ENCODE peak calls at places on chromosome 14, in ten cellular contexts. One of them, this sample, is unnamed. For H3K4me1 and H3K27me3, the result is how much of the 10 kb centered on the place peaks cover.

GRCh38 chr14:68564826-68565760 is 227.8 kb downstream of the ZFP36L1 start:
- DNase-seq in stomach: no peak
- DNase-seq in heart left ventricle: no peak
- DNase-seq in HCT116: no peak
- DNase-seq in CD8-positive, alpha-beta T cell: no peak
- DNase-seq in cardiac muscle cell: peak
- DNase-seq in astrocyte: peak
- DNase-seq in right cardiac atrium: no peak
- DNase-seq in fibroblast of lung: peak
- DNase-seq in esophagus squamous epithelium: no peak
- DNase-seq in this sample: no peak

GRCh38 chr14:61260939-61261776 is 20.0 kb downstream of the TMEM30B start:
- DNase-seq in stomach: no peak
- DNase-seq in heart left ventricle: no peak
- DNase-seq in HCT116: peak
- DNase-seq in CD8-positive, alpha-beta T cell: no peak
- DNase-seq in cardiac muscle cell: peak
- DNase-seq in astrocyte: peak
- DNase-seq in right cardiac atrium: no peak
- DNase-seq in fibroblast of lung: peak
- DNase-seq in esophagus squamous epithelium: no peak
- DNase-seq in this sample: no peak

GRCh38 chr14:21068521-21069387 is 1.4 kb upstream of the ARHGEF40 start:
- DNase-seq in stomach: peak
- DNase-seq in heart left ventricle: peak
- DNase-seq in HCT116: peak
- DNase-seq in CD8-positive, alpha-beta T cell: peak
- DNase-seq in cardiac muscle cell: peak
- DNase-seq in astrocyte: peak
- DNase-seq in right cardiac atrium: peak
- DNase-seq in fibroblast of lung: peak
- DNase-seq in esophagus squamous epithelium: no peak
- DNase-seq in this sample: peak

GRCh38 chr14:34218866-34219265 is 243.2 kb downstream of the SPTSSA start:
- DNase-seq in stomach: no peak
- DNase-seq in heart left ventricle: no peak
- DNase-seq in HCT116: no peak
- DNase-seq in CD8-positive, alpha-beta T cell: no peak
- DNase-seq in cardiac muscle cell: no peak
- DNase-seq in astrocyte: no peak
- DNase-seq in right cardiac atrium: no peak
- DNase-seq in fibroblast of lung: peak
- DNase-seq in esophagus squamous epithelium: no peak
- DNase-seq in this sample: no peak

GRCh38 chr14:54893151-54893760 is 9.4 kb downstream of the GCH1 start:
- DNase-seq in stomach: no peak
- DNase-seq in heart left ventricle: no peak
- DNase-seq in HCT116: peak
- DNase-seq in CD8-positive, alpha-beta T cell: no peak
- DNase-seq in cardiac muscle cell: peak
- DNase-seq in astrocyte: peak
- DNase-seq in right cardiac atrium: no peak
- DNase-seq in fibroblast of lung: peak
- DNase-seq in esophagus squamous epithelium: no peak
- DNase-seq in this sample: peak

GRCh38 chr14:99038401-99038800 is 233.6 kb downstream of the BCL11B start:
- DNase-seq in stomach: peak
- DNase-seq in heart left ventricle: no peak
- DNase-seq in HCT116: no peak
- DNase-seq in CD8-positive, alpha-beta T cell: no peak
- DNase-seq in cardiac muscle cell: peak
- DNase-seq in astrocyte: peak
- DNase-seq in right cardiac atrium: no peak
- DNase-seq in fibroblast of lung: peak
- DNase-seq in esophagus squamous epithelium: no peak
- DNase-seq in this sample: no peak

GRCh38 chr14:54902143-54902520 is 494 bp downstream of the GCH1 start:
- DNase-seq in stomach: peak
- DNase-seq in heart left ventricle: peak
- DNase-seq in HCT116: peak
- DNase-seq in CD8-positive, alpha-beta T cell: peak
- DNase-seq in cardiac muscle cell: peak
- DNase-seq in astrocyte: peak
- DNase-seq in right cardiac atrium: peak
- DNase-seq in fibroblast of lung: peak
- DNase-seq in esophagus squamous epithelium: peak
- DNase-seq in this sample: peak

GRCh38 chr14:55048900-55049437 is 2.5 kb upstream of the MAPK1IP1L start:
- DNase-seq in stomach: no peak
- DNase-seq in heart left ventricle: no peak
- DNase-seq in HCT116: no peak
- DNase-seq in CD8-positive, alpha-beta T cell: no peak
- DNase-seq in cardiac muscle cell: no peak
- DNase-seq in astrocyte: no peak
- DNase-seq in right cardiac atrium: no peak
- DNase-seq in fibroblast of lung: no peak
- DNase-seq in esophagus squamous epithelium: no peak
- DNase-seq in this sample: peak

GRCh38 chr14:99249389-99249788 is 22.6 kb downstream of the BCL11B start:
- DNase-seq in stomach: no peak
- DNase-seq in heart left ventricle: no peak
- DNase-seq in HCT116: no peak
- DNase-seq in CD8-positive, alpha-beta T cell: no peak
- DNase-seq in cardiac muscle cell: no peak
- DNase-seq in astrocyte: no peak
- DNase-seq in right cardiac atrium: no peak
- DNase-seq in fibroblast of lung: no peak
- DNase-seq in esophagus squamous epithelium: no peak
- DNase-seq in this sample: no peak

GRCh38 chr14:70943838-70944237 is 36.6 kb downstream of the PCNX1 start:
- DNase-seq in stomach: no peak
- DNase-seq in heart left ventricle: no peak
- DNase-seq in HCT116: no peak
- DNase-seq in CD8-positive, alpha-beta T cell: no peak
- DNase-seq in cardiac muscle cell: no peak
- DNase-seq in astrocyte: no peak
- DNase-seq in right cardiac atrium: no peak
- DNase-seq in fibroblast of lung: no peak
- DNase-seq in esophagus squamous epithelium: no peak
- DNase-seq in this sample: no peak

GRCh38 chr14:24873551-24873950 is 176.4 kb downstream of the STXBP6 start:
- DNase-seq in stomach: no peak
- DNase-seq in heart left ventricle: no peak
- DNase-seq in HCT116: no peak
- DNase-seq in CD8-positive, alpha-beta T cell: no peak
- DNase-seq in cardiac muscle cell: no peak
- DNase-seq in astrocyte: no peak
- DNase-seq in right cardiac atrium: no peak
- DNase-seq in fibroblast of lung: no peak
- DNase-seq in esophagus squamous epithelium: no peak
- DNase-seq in this sample: no peak

GRCh38 chr14:68636597-68636996 is 156.3 kb downstream of the ZFP36L1 start:
- DNase-seq in stomach: no peak
- DNase-seq in heart left ventricle: no peak
- DNase-seq in HCT116: no peak
- DNase-seq in CD8-positive, alpha-beta T cell: no peak
- DNase-seq in cardiac muscle cell: no peak
- DNase-seq in astrocyte: no peak
- DNase-seq in right cardiac atrium: no peak
- DNase-seq in fibroblast of lung: no peak
- DNase-seq in esophagus squamous epithelium: no peak
- DNase-seq in this sample: no peak

GRCh38 chr14:93728651-93729016 is 59.7 kb downstream of the PRIMA1 start:
- DNase-seq in stomach: no peak
- DNase-seq in heart left ventricle: no peak
- DNase-seq in HCT116: no peak
- DNase-seq in CD8-positive, alpha-beta T cell: no peak
- DNase-seq in cardiac muscle cell: no peak
- DNase-seq in astrocyte: no peak
- DNase-seq in right cardiac atrium: no peak
- DNase-seq in fibroblast of lung: no peak
- DNase-seq in esophagus squamous epithelium: no peak
- DNase-seq in this sample: no peak

GRCh38 chr14:73248294-73248868 is 11.1 kb downstream of the PAPLN start:
- DNase-seq in stomach: no peak
- DNase-seq in heart left ventricle: no peak
- DNase-seq in HCT116: no peak
- DNase-seq in CD8-positive, alpha-beta T cell: no peak
- DNase-seq in cardiac muscle cell: no peak
- DNase-seq in astrocyte: peak
- DNase-seq in right cardiac atrium: no peak
- DNase-seq in fibroblast of lung: peak
- DNase-seq in esophagus squamous epithelium: no peak
- DNase-seq in this sample: no peak

GRCh38 chr14:30002859-30003258 is 75.2 kb upstream of the PRKD1 start:
- DNase-seq in stomach: no peak
- DNase-seq in heart left ventricle: no peak
- DNase-seq in HCT116: no peak
- DNase-seq in CD8-positive, alpha-beta T cell: no peak
- DNase-seq in cardiac muscle cell: no peak
- DNase-seq in astrocyte: no peak
- DNase-seq in right cardiac atrium: no peak
- DNase-seq in fibroblast of lung: no peak
- DNase-seq in esophagus squamous epithelium: no peak
- DNase-seq in this sample: no peak

DNA sequence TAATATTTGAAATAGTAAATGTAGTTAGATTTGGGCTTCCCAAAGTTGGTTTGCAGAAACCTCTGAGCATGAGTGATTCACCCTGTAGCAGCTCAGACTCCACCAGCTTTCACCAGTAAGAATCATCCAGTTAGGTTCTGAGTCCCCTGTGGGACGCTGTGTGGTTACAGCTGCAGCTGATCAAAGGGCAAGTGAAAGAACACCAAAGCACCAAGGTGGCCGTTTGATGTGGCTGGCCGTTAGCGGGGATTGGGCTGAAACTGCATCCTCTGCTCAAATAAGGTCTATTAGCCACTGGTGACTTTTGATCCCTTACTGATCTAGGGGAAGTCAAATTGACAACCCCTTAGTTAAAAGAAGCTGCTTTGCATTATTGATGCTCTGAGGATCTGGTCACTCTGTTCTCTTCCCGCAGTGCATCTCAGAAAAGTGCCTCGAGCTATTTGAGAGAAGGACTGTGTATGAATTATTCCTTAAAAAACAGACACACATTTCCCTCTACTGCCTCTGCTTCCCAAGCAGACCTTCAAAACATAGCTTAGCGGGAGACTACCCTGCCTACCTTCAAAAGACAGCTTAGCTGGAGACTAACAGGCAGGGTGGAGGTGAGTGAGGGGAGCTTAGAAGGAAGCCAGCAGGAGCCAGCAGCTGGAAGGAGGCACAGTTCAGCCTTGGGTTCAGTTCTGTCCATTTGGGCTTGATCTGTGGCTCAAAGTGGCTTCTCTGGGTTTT is 3.7 kb downstream of the ABHD12B start:
- DNase-seq in stomach: no peak
- DNase-seq in heart left ventricle: no peak
- DNase-seq in HCT116: no peak
- DNase-seq in CD8-positive, alpha-beta T cell: peak
- DNase-seq in cardiac muscle cell: no peak
- DNase-seq in astrocyte: peak
- DNase-seq in right cardiac atrium: no peak
- DNase-seq in fibroblast of lung: peak
- DNase-seq in esophagus squamous epithelium: no peak
- DNase-seq in this sample: no peak
- H3K4me1 ChIP-seq in stomach: under half
- H3K4me1 ChIP-seq in heart left ventricle: under half
- H3K4me1 ChIP-seq in HCT116: under half
- H3K4me1 ChIP-seq in CD8-positive, alpha-beta T cell: under half
- H3K4me1 ChIP-seq in cardiac muscle cell: under half
- H3K4me1 ChIP-seq in astrocyte: under half
- H3K4me1 ChIP-seq in right cardiac atrium: under half
- H3K4me1 ChIP-seq in fibroblast of lung: under half
- H3K4me1 ChIP-seq in esophagus squamous epithelium: under half
- H3K4me1 ChIP-seq in this sample: under half

GRCh38 chr14:104746071-104746545 is 6.8 kb upstream of the SIVA1 start:
- DNase-seq in stomach: no peak
- DNase-seq in heart left ventricle: no peak
- DNase-seq in HCT116: no peak
- DNase-seq in CD8-positive, alpha-beta T cell: no peak
- DNase-seq in cardiac muscle cell: no peak
- DNase-seq in astrocyte: no peak
- DNase-seq in right cardiac atrium: peak
- DNase-seq in fibroblast of lung: no peak
- DNase-seq in esophagus squamous epithelium: no peak
- DNase-seq in this sample: no peak
- H3K27me3 ChIP-seq in stomach: under half
- H3K27me3 ChIP-seq in heart left ventricle: under half
- H3K27me3 ChIP-seq in HCT116: under half
- H3K27me3 ChIP-seq in CD8-positive, alpha-beta T cell: under half
- H3K27me3 ChIP-seq in cardiac muscle cell: under half
- H3K27me3 ChIP-seq in astrocyte: under half
- H3K27me3 ChIP-seq in right cardiac atrium: under half
- H3K27me3 ChIP-seq in fibroblast of lung: under half
- H3K27me3 ChIP-seq in esophagus squamous epithelium: under half
- H3K27me3 ChIP-seq in this sample: under half

DNA sequence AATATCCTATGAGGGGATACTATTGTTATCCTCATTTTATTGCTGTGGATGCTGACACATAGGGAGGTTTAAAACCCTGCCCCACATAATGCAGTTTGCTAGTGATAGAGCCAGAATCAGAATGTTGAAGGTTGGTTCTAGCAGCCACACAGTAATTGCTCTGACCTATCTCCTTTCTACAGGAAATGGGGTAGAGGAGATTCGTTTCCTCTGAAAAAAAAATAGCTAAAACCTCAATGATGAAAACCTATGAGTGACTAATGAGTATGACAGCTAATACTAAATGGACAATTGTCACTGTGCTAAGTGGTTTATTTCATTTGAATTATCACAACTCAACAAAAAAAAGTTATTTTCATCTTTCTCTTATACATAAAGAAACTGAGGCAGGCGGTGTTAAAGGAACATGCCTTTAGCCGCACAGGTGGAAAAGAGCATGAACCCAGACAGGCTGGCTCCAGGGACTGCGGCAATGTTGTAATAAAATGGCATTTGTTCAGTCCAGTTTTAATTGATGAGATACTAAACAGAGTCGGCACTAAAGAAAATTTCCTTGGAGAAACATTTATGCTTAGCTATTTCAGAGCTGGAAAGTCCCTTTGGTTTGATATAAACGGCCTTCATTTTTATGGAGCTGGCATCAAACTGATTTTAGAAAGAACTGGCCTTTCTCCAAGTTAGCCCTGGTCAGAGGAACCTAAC is 881.0 kb downstream of the NRXN3 start:
- DNase-seq in stomach: no peak
- DNase-seq in heart left ventricle: no peak
- DNase-seq in HCT116: no peak
- DNase-seq in CD8-positive, alpha-beta T cell: no peak
- DNase-seq in cardiac muscle cell: no peak
- DNase-seq in astrocyte: no peak
- DNase-seq in right cardiac atrium: no peak
- DNase-seq in fibroblast of lung: no peak
- DNase-seq in esophagus squamous epithelium: no peak
- DNase-seq in this sample: no peak
- H3K4me1 ChIP-seq in stomach: under half
- H3K4me1 ChIP-seq in heart left ventricle: under half
- H3K4me1 ChIP-seq in HCT116: under half
- H3K4me1 ChIP-seq in CD8-positive, alpha-beta T cell: under half
- H3K4me1 ChIP-seq in cardiac muscle cell: under half
- H3K4me1 ChIP-seq in astrocyte: under half
- H3K4me1 ChIP-seq in right cardiac atrium: under half
- H3K4me1 ChIP-seq in fibroblast of lung: under half
- H3K4me1 ChIP-seq in esophagus squamous epithelium: under half
- H3K4me1 ChIP-seq in this sample: under half

GRCh38 chr14:69658664-69659261 is 47.4 kb downstream of the SUSD6 start:
- DNase-seq in stomach: no peak
- DNase-seq in heart left ventricle: no peak
- DNase-seq in HCT116: no peak
- DNase-seq in CD8-positive, alpha-beta T cell: no peak
- DNase-seq in cardiac muscle cell: no peak
- DNase-seq in astrocyte: peak
- DNase-seq in right cardiac atrium: no peak
- DNase-seq in fibroblast of lung: peak
- DNase-seq in esophagus squamous epithelium: no peak
- DNase-seq in this sample: no peak
- H3K27me3 ChIP-seq in stomach: under half
- H3K27me3 ChIP-seq in heart left ventricle: under half
- H3K27me3 ChIP-seq in HCT116: under half
- H3K27me3 ChIP-seq in CD8-positive, alpha-beta T cell: under half
- H3K27me3 ChIP-seq in cardiac muscle cell: under half
- H3K27me3 ChIP-seq in astrocyte: under half
- H3K27me3 ChIP-seq in right cardiac atrium: under half
- H3K27me3 ChIP-seq in fibroblast of lung: under half
- H3K27me3 ChIP-seq in esophagus squamous epithelium: under half
- H3K27me3 ChIP-seq in this sample: under half

This sample was measured in A673.